ENCODE peak calls at places on chromosome 3, in ten cellular contexts. M, X, J, V, Q, H, T, Z, O and K are unnamed samples.

GRCh38 chr3:128697336-128697735 is 28.6 kb upstream of the RAB7A start:
- DNase-seq in V (no peak), Q (no peak), X (no peak), M (no peak), J (no peak), Z (no peak), H (no peak), O (no peak), T (no peak), K (no peak)

GRCh38 chr3:46187876-46188275 is 20.2 kb downstream of the CCR1 start:
- DNase-seq in Q (no peak), T (no peak), M (no peak), H (no peak), V (no peak), J (peak; percentile 7), O (no peak), Z (no peak), X (no peak), K (no peak)

GRCh38 chr3:60240558-60240957 is 1010.7 kb downstream of the FHIT start:
- DNase-seq in H (no peak), V (no peak), Q (peak; percentile 15), Z (no peak), O (no peak), T (no peak), J (no peak), M (no peak), X (no peak), K (no peak)

GRCh38 chr3:138877246-138877645 is 42.5 kb upstream of the PIK3CB start:
- DNase-seq in M (no peak), O (no peak), T (no peak), X (no peak), J (no peak), Z (no peak), V (no peak), Q (no peak), H (no peak), K (no peak)

GRCh38 chr3:28667646-28668376 is 319.2 kb upstream of the AZI2 start:
- DNase-seq in M (peak; percentile 53), T (peak; percentile 23), J (peak; percentile 51), V (peak; percentile 80), O (peak; percentile 51), Z (no peak), Q (peak; percentile 58), X (peak; percentile 11), H (peak; percentile 73), K (peak; percentile 87)

GRCh38 chr3:134449277-134449676 is 36.5 kb downstream of the ANAPC13 start:
- DNase-seq in Q (peak; percentile 39), J (no peak), V (peak; percentile 40), Z (no peak), H (peak; percentile 40), O (no peak), X (no peak), T (no peak), M (no peak), K (no peak)

GRCh38 chr3:28250999-28251398 is 9.6 kb downstream of the CMC1 start:
- DNase-seq in J (no peak), H (no peak), O (no peak), T (no peak), Z (no peak), X (no peak), M (no peak), V (no peak), Q (no peak), K (no peak)

GRCh38 chr3:194097141-194097880 is 38.6 kb upstream of the HES1 start:
- DNase-seq in J (no peak), Z (no peak), O (no peak), M (no peak), H (no peak), Q (no peak), T (peak; percentile 49), X (no peak), V (peak; percentile 84), K (no peak)

GRCh38 chr3:64384561-64384960 is 159.3 kb upstream of the PRICKLE2 start:
- DNase-seq in M (no peak), T (no peak), Z (no peak), X (no peak), H (no peak), J (no peak), V (no peak), O (no peak), Q (no peak), K (no peak)

GRCh38 chr3:49026536-49026935 is 2.7 kb downstream of the IMPDH2 start:
- DNase-seq in T (peak; percentile 26), V (no peak), M (no peak), H (no peak), Z (no peak), J (no peak), Q (no peak), X (no peak), O (no peak), K (no peak)

GRCh38 chr3:49025005-49025792 is 3.3 kb downstream of the NDUFAF3 start:
- DNase-seq in V (no peak), T (peak; percentile 26), O (no peak), H (no peak), X (no peak), Q (no peak), Z (no peak), M (no peak), J (no peak), K (no peak)

GRCh38 chr3:49024449-49024848 is 2.5 kb downstream of the NDUFAF3 start:
- DNase-seq in X (no peak), H (no peak), M (no peak), J (no peak), T (peak; percentile 33), O (no peak), V (no peak), Z (no peak), Q (no peak), K (no peak)

GRCh38 chr3:49027634-49028033 is 1.6 kb downstream of the IMPDH2 start:
- DNase-seq in V (no peak), H (no peak), Q (no peak), M (no peak), J (no peak), O (no peak), T (peak; percentile 23), X (no peak), Z (no peak), K (no peak)

DNA sequence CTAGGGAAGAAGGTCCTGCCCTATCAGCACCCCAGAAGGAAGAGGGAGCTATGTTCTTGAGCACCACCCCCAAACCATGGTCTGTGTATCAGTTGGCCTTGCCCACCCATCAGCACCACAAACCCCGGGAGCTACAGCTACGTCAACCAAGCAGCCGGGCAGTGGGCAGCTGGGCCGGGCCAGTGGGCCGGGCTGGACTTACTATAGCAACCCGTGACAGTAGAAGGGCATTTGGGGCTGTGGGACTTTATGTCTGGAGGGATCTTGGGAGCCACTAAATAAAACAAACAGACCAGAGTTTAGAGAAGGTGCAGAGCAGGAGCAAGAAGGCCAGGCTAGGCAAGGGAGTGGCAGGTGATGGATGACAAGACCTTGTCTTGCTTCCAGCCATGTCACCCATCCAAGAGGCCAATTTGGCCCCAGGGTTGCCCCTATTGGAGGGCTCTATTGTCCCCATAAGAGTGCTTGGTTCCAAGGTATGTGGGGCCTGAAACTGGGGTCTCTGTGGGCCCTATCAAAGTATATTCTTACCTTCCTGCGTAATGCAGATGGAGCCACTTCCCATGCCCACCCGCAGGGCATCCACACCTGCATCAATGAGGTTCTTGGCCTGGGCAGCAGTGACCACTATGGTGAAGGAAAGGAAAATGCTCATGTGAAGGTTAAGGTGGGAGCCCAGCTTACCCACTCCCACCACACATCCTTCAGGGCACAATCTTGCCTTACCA is 3.2 kb downstream of the IMPDH2 start:
- DNase-seq in Q (no peak), M (no peak), O (no peak), T (peak; percentile 28), Z (no peak), V (no peak), X (no peak), J (no peak), H (no peak), K (no peak)
- TF ChIP-seq POLR2A in Q (no peak), M (no peak), O (no peak), T (no peak), Z (no peak), V (no peak), X (no peak), J (peak; percentile 22), H (no peak), K (no peak)

DNA sequence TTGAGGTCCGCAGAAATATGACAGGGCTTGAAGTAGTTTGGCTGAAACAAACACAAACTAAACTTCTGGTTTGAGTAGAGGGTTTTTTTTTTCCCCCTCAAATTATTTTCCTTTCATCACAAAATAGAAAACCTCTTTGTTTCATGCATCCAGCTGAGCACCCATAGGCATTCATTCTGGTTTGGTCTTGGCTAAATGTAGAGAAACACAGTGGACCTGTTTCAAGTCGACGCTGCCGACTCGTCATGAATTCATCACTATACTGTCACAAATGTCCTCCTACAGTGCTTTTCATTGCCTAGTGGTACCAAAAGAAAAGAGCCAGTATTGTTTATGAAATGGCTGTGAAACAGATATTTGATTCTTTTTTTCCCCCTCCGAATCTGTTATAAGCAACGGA is 52.4 kb upstream of the GYG1 start:
- DNase-seq in J (no peak), H (no peak), Z (no peak), M (no peak), T (no peak), V (no peak), X (no peak), O (no peak), Q (no peak), K (no peak)
- H3K4me3 ChIP-seq in J (no peak overlapping the region), H (no peak overlapping the region), Z (no peak overlapping the region), M (no peak overlapping the region), T (no peak overlapping the region), V (no peak overlapping the region), X (no peak overlapping the region), O (no peak overlapping the region), Q (no peak overlapping the region), K (no peak overlapping the region)

GRCh38 chr3:37964716-37965115 is 25.9 kb upstream of the VILL start:
- DNase-seq in M (no peak), H (no peak), T (no peak), V (no peak), X (no peak), J (no peak), Z (no peak), O (no peak), Q (no peak), K (no peak)
- TF ChIP-seq POLR2A in M (no peak), H (no peak), T (no peak), V (peak; percentile 19), X (no peak), J (no peak), Z (no peak), O (no peak), Q (no peak), K (no peak)

GRCh38 chr3:158906749-158907148 is 104.9 kb downstream of the MFSD1 start:
- DNase-seq in O (no peak), H (no peak), T (no peak), Q (no peak), M (no peak), J (no peak), X (no peak), Z (no peak), V (no peak), K (no peak)

GRCh38 chr3:158912188-158912587 is 110.3 kb downstream of the MFSD1 start:
- DNase-seq in X (no peak), V (no peak), M (no peak), Q (no peak), J (no peak), O (no peak), Z (no peak), T (no peak), H (no peak), K (no peak)

GRCh38 chr3:158911586-158911985 is 109.7 kb downstream of the MFSD1 start:
- DNase-seq in Q (no peak), T (no peak), H (no peak), V (no peak), M (no peak), X (no peak), J (no peak), O (no peak), Z (no peak), K (no peak)

GRCh38 chr3:158909870-158910269 is 108.0 kb downstream of the MFSD1 start:
- DNase-seq in Q (no peak), X (no peak), O (no peak), Z (no peak), T (peak; percentile 10), M (no peak), J (no peak), V (no peak), H (no peak), K (no peak)

GRCh38 chr3:158908187-158908762 is 106.4 kb downstream of the MFSD1 start:
- DNase-seq in O (no peak), M (no peak), T (no peak), Z (no peak), H (no peak), V (no peak), J (no peak), Q (no peak), X (no peak), K (no peak)
- H3K4me3 ChIP-seq in O (no peak overlapping the region), M (no peak overlapping the region), T (no peak overlapping the region), Z (no peak overlapping the region), H (no peak overlapping the region), V (no peak overlapping the region), J (no peak overlapping the region), Q (no peak overlapping the region), X (no peak overlapping the region), K (no peak overlapping the region)